ENCODE peak calls at places on chromosomes 5 and 9, in eight cellular contexts. K, L, G, T, U, B, Z and W are unnamed samples.

GRCh38 chr5:95988094-95988493 is 26.4 kb upstream of the ELL2 start:
- DNase-seq in K (no peak), L (no peak), G (no peak), T (no peak), U (no peak), B (no peak), Z (no peak), W (no peak)

GRCh38 chr9:87498046-87498815 is 564 bp downstream of the DAPK1 start:
- DNase-seq in K (peak; percentile 73), L (no peak), G (peak; percentile 53), T (peak; percentile 85), U (no peak), B (peak; percentile 28), Z (no peak), W (peak; percentile 64)

GRCh38 chr9:107948601-107949000 is 459.0 kb upstream of the KLF4 start:
- DNase-seq in K (no peak), L (no peak), G (no peak), T (no peak), U (no peak), B (peak; percentile 23), Z (no peak), W (no peak)

GRCh38 chr5:90142531-90142930 is 267.0 kb downstream of the CETN3 start:
- DNase-seq in K (no peak), L (no peak), G (no peak), T (no peak), U (no peak), B (no peak), Z (no peak), W (no peak)

GRCh38 chr5:80072103-80073073 is 37.2 kb downstream of the THBS4 start:
- DNase-seq in K (no peak), L (no peak), G (no peak), T (no peak), U (no peak), B (no peak), Z (no peak), W (no peak)

GRCh38 chr5:176469293-176469692 is 21.1 kb downstream of the FAF2 start:
- DNase-seq in K (no peak), L (no peak), G (no peak), T (no peak), U (no peak), B (peak; percentile 51), Z (no peak), W (no peak)

GRCh38 chr9:85224729-85225128 is 517.0 kb downstream of the AGTPBP1 start:
- DNase-seq in K (no peak), L (no peak), G (peak; percentile 85), T (no peak), U (no peak), B (peak; percentile 95), Z (no peak), W (no peak)

GRCh38 chr5:168042284-168043080 is 249.0 kb upstream of the WWC1 start:
- DNase-seq in K (no peak), L (no peak), G (no peak), T (peak; percentile 43), U (no peak), B (no peak), Z (no peak), W (no peak)

GRCh38 chr9:88835038-88835466 is 156.2 kb upstream of the S1PR3 start:
- DNase-seq in K (no peak), L (no peak), G (peak; percentile 67), T (no peak), U (no peak), B (peak; percentile 90), Z (no peak), W (peak; percentile 86)

GRCh38 chr5:14739538-14739937 is 75.0 kb downstream of the OTULIN start:
- DNase-seq in K (no peak), L (no peak), G (peak; percentile 75), T (no peak), U (no peak), B (peak; percentile 70), Z (no peak), W (no peak)

GRCh38 chr5:1492757-1493156 is 31.0 kb downstream of the LPCAT1 start:
- DNase-seq in K (no peak), L (no peak), G (no peak), T (no peak), U (no peak), B (no peak), Z (no peak), W (no peak)

GRCh38 chr5:177520906-177521513 is 4.2 kb upstream of the DDX41 start:
- DNase-seq in K (no peak), L (no peak), G (no peak), T (no peak), U (no peak), B (no peak), Z (no peak), W (no peak)

GRCh38 chr9:107711528-107711927 is 222.0 kb upstream of the KLF4 start:
- DNase-seq in K (no peak), L (no peak), G (peak; percentile 88), T (no peak), U (no peak), B (peak; percentile 93), Z (no peak), W (no peak)

GRCh38 chr5:140322751-140323731 is 20.1 kb upstream of the PFDN1 start:
- DNase-seq in K (peak; percentile 68), L (peak; percentile 9), G (peak; percentile 83), T (peak; percentile 48), U (no peak), B (peak; percentile 90), Z (no peak), W (no peak)

GRCh38 chr9:88583901-88584596 is 49.1 kb downstream of the NXNL2 start:
- DNase-seq in K (no peak), L (no peak), G (peak; percentile 65), T (no peak), U (no peak), B (peak; percentile 98), Z (no peak), W (peak; percentile 42)

GRCh38 chr9:88660611-88661010 is 125.6 kb downstream of the NXNL2 start:
- DNase-seq in K (no peak), L (no peak), G (peak; percentile 50), T (peak; percentile 33), U (no peak), B (peak; percentile 53), Z (no peak), W (peak; percentile 25)